ENCODE peak calls at places on chromosomes 7 and 10, in five cellular contexts. One of them, this sample, is unnamed.
A peak's percentile ranks its signal among the peaks of the same experiment; 100 is the strongest.

GRCh38 chr7:41699532-41699931 is 3.4 kb downstream of the INHBA start:
- DNase-seq in cardiac fibroblast: peak; percentile 49
- DNase-seq in brain microvascular endothelial cell: no peak
- DNase-seq in foreskin fibroblast: peak; percentile 43
- DNase-seq in endothelial cell: no peak
- DNase-seq in this sample: no peak

GRCh38 chr10:314381-314780 is 179.1 kb downstream of the ZMYND11 start:
- DNase-seq in cardiac fibroblast: no peak
- DNase-seq in brain microvascular endothelial cell: no peak
- DNase-seq in foreskin fibroblast: no peak
- DNase-seq in endothelial cell: no peak
- DNase-seq in this sample: no peak

GRCh38 chr10:94320285-94320914 is 42.3 kb downstream of the NOC3L start:
- DNase-seq in cardiac fibroblast: peak; percentile 75
- DNase-seq in brain microvascular endothelial cell: peak; percentile 56
- DNase-seq in foreskin fibroblast: peak; percentile 81
- DNase-seq in endothelial cell: peak; percentile 71
- DNase-seq in this sample: no peak

GRCh38 chr7:28618383-28618782 is 206.1 kb downstream of the CREB5 start:
- DNase-seq in cardiac fibroblast: no peak
- DNase-seq in brain microvascular endothelial cell: no peak
- DNase-seq in foreskin fibroblast: no peak
- DNase-seq in endothelial cell: no peak
- DNase-seq in this sample: no peak

GRCh38 chr7:39248041-39248692 is 270.5 kb downstream of the POU6F2 start:
- DNase-seq in cardiac fibroblast: no peak
- DNase-seq in brain microvascular endothelial cell: no peak
- DNase-seq in foreskin fibroblast: no peak
- DNase-seq in endothelial cell: no peak
- DNase-seq in this sample: no peak

GRCh38 chr7:50246551-50246950 is 58.0 kb upstream of the IKZF1 start:
- DNase-seq in cardiac fibroblast: no peak
- DNase-seq in brain microvascular endothelial cell: no peak
- DNase-seq in foreskin fibroblast: no peak
- DNase-seq in endothelial cell: no peak
- DNase-seq in this sample: no peak

GRCh38 chr10:34868589-34868988 is 53.5 kb upstream of the PARD3 start:
- DNase-seq in cardiac fibroblast: no peak
- DNase-seq in brain microvascular endothelial cell: no peak
- DNase-seq in foreskin fibroblast: no peak
- DNase-seq in endothelial cell: no peak
- DNase-seq in this sample: no peak

GRCh38 chr7:48094861-48095293 is 5.8 kb downstream of the UPP1 start:
- DNase-seq in cardiac fibroblast: peak; percentile 77
- DNase-seq in brain microvascular endothelial cell: peak; percentile 54
- DNase-seq in foreskin fibroblast: peak; percentile 74
- DNase-seq in endothelial cell: no peak
- DNase-seq in this sample: no peak

GRCh38 chr7:102991540-102992214 is 78.9 kb downstream of the LRRC17 start:
- DNase-seq in cardiac fibroblast: peak; percentile 97
- DNase-seq in brain microvascular endothelial cell: peak; percentile 97
- DNase-seq in foreskin fibroblast: peak; percentile 96
- DNase-seq in endothelial cell: no peak
- DNase-seq in this sample: peak; percentile 88

GRCh38 chr10:33661580-33662269 is 327.3 kb upstream of the NRP1 start:
- DNase-seq in cardiac fibroblast: peak; percentile 88
- DNase-seq in brain microvascular endothelial cell: peak; percentile 16
- DNase-seq in foreskin fibroblast: peak; percentile 96
- DNase-seq in endothelial cell: peak; percentile 33
- DNase-seq in this sample: no peak

GRCh38 chr10:31757831-31758230 is 170.8 kb downstream of the ARHGAP12 start:
- DNase-seq in cardiac fibroblast: no peak
- DNase-seq in brain microvascular endothelial cell: no peak
- DNase-seq in foreskin fibroblast: peak; percentile 45
- DNase-seq in endothelial cell: no peak
- DNase-seq in this sample: no peak

GRCh38 chr10:120328647-120329046 is 128.4 kb upstream of the PLPP4 start:
- DNase-seq in cardiac fibroblast: no peak
- DNase-seq in brain microvascular endothelial cell: peak; percentile 1
- DNase-seq in foreskin fibroblast: no peak
- DNase-seq in endothelial cell: no peak
- DNase-seq in this sample: no peak
- TF ChIP-seq CTCF in cardiac fibroblast: no peak
- TF ChIP-seq CTCF in brain microvascular endothelial cell: peak; percentile 13
- TF ChIP-seq CTCF in foreskin fibroblast: no peak
- TF ChIP-seq CTCF in endothelial cell: no peak
- TF ChIP-seq CTCF in this sample: no peak

GRCh38 chr10:112794201-112794600 is 155.8 kb upstream of the TCF7L2 start:
- DNase-seq in cardiac fibroblast: no peak
- DNase-seq in brain microvascular endothelial cell: no peak
- DNase-seq in foreskin fibroblast: no peak
- DNase-seq in endothelial cell: no peak
- DNase-seq in this sample: no peak

GRCh38 chr10:112791447-112791846 is 158.6 kb upstream of the TCF7L2 start:
- DNase-seq in cardiac fibroblast: no peak
- DNase-seq in brain microvascular endothelial cell: no peak
- DNase-seq in foreskin fibroblast: no peak
- DNase-seq in endothelial cell: no peak
- DNase-seq in this sample: no peak

GRCh38 chr10:112792487-112793196 is 157.4 kb upstream of the TCF7L2 start:
- DNase-seq in cardiac fibroblast: peak; percentile 61
- DNase-seq in brain microvascular endothelial cell: no peak
- DNase-seq in foreskin fibroblast: peak; percentile 87
- DNase-seq in endothelial cell: no peak
- DNase-seq in this sample: no peak

GRCh38 chr10:112795067-112795466 is 155.0 kb upstream of the TCF7L2 start:
- DNase-seq in cardiac fibroblast: no peak
- DNase-seq in brain microvascular endothelial cell: no peak
- DNase-seq in foreskin fibroblast: no peak
- DNase-seq in endothelial cell: no peak
- DNase-seq in this sample: no peak

DNA sequence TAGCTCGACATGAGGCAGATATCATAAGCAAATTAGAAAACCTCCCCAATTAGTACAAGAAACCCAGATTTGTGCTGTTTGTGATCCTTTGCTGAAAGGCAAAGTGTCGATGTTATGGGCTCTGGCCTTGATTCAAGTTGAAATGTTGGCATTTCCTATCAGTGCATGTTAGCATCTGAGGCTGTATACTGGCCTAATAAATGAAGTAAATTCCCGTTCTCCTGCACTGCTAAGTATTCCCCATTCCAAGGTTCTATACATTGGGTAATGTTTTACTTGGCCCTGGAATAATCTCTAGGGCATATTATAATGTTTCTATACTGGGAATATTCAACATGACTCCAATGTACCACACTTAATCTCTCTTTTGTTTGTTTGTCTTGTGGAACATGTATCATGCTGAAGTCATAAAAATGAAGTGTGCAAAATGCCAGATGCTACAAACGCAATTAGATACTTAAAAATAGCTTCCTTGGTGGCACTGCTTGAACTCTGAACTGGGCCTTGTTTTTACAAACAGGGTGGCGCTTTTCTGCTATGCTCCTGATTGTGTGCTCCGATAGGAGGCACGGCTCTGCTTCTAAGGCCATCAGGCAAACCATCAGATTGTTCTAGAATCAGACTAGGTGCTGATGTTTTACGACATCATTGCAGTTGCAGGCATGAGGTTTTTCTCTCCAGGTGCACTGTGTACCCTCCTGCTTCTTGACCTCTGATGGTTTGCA is 156.7 kb upstream of the TCF7L2 start:
- DNase-seq in cardiac fibroblast: peak; percentile 50
- DNase-seq in brain microvascular endothelial cell: no peak
- DNase-seq in foreskin fibroblast: peak; percentile 62
- DNase-seq in endothelial cell: no peak
- DNase-seq in this sample: no peak
- TF ChIP-seq CTCF in cardiac fibroblast: no peak
- TF ChIP-seq CTCF in brain microvascular endothelial cell: no peak
- TF ChIP-seq CTCF in foreskin fibroblast: no peak
- TF ChIP-seq CTCF in endothelial cell: no peak
- TF ChIP-seq CTCF in this sample: no peak

GRCh38 chr7:132562690-132563089 is 13.6 kb downstream of the PLXNA4 start:
- DNase-seq in cardiac fibroblast: no peak
- DNase-seq in brain microvascular endothelial cell: no peak
- DNase-seq in foreskin fibroblast: no peak
- DNase-seq in endothelial cell: no peak
- DNase-seq in this sample: no peak
- TF ChIP-seq CTCF in cardiac fibroblast: no peak
- TF ChIP-seq CTCF in brain microvascular endothelial cell: no peak
- TF ChIP-seq CTCF in foreskin fibroblast: no peak
- TF ChIP-seq CTCF in endothelial cell: no peak
- TF ChIP-seq CTCF in this sample: no peak

GRCh38 chr7:75772081-75773077 is at the start of gene CCL26:
- DNase-seq in cardiac fibroblast: peak; percentile 73
- DNase-seq in brain microvascular endothelial cell: peak; percentile 86
- DNase-seq in foreskin fibroblast: peak; percentile 94
- DNase-seq in endothelial cell: no peak
- DNase-seq in this sample: peak; percentile 33
- TF ChIP-seq CTCF in cardiac fibroblast: no peak
- TF ChIP-seq CTCF in brain microvascular endothelial cell: no peak
- TF ChIP-seq CTCF in foreskin fibroblast: no peak
- TF ChIP-seq CTCF in endothelial cell: no peak
- TF ChIP-seq CTCF in this sample: no peak

GRCh38 chr7:158760936-158761335 is 56.3 kb upstream of the NCAPG2 start:
- DNase-seq in cardiac fibroblast: no peak
- DNase-seq in brain microvascular endothelial cell: no peak
- DNase-seq in foreskin fibroblast: no peak
- DNase-seq in endothelial cell: no peak
- DNase-seq in this sample: no peak
- TF ChIP-seq CTCF in cardiac fibroblast: peak; percentile 8
- TF ChIP-seq CTCF in brain microvascular endothelial cell: peak; percentile 45
- TF ChIP-seq CTCF in foreskin fibroblast: peak; percentile 9
- TF ChIP-seq CTCF in endothelial cell: no peak
- TF ChIP-seq CTCF in this sample: peak; percentile 24